ENCODE peak calls at places on chromosomes 1 and 21, in eight cellular contexts. J, G, X, Q, H, Z, S and C are unnamed samples.

GRCh38 chr1:43947890-43948437 is 1.2 kb downstream of the IPO13 start:
- DNase-seq in J (no peak), G (no peak), X (no peak), Q (no peak), H (no peak), Z (no peak), S (no peak), C (no peak)

GRCh38 chr1:154760469-154760933 is 109.6 kb downstream of the KCNN3 start:
- DNase-seq in J (no peak), G (peak; percentile 67), X (peak; percentile 74), Q (peak; percentile 83), H (peak; percentile 91), Z (peak; percentile 80), S (no peak), C (peak; percentile 10)

GRCh38 chr1:32939655-32940371 is 24.8 kb downstream of the RNF19B start:
- DNase-seq in J (no peak), G (no peak), X (no peak), Q (no peak), H (no peak), Z (no peak), S (no peak), C (peak; percentile 93)

GRCh38 chr1:153362187-153362586 is 4.5 kb downstream of the S100A9 start:
- DNase-seq in J (no peak), G (no peak), X (no peak), Q (no peak), H (no peak), Z (no peak), S (no peak), C (no peak)

GRCh38 chr1:171740987-171741871 is 636 bp downstream of the VAMP4 start:
- DNase-seq in J (no peak), G (peak; percentile 11), X (no peak), Q (peak; percentile 58), H (peak; percentile 68), Z (peak; percentile 39), S (peak; percentile 6), C (peak; percentile 50)

GRCh38 chr1:216836316-216836715 is 113.1 kb upstream of the ESRRG start:
- DNase-seq in J (no peak), G (no peak), X (no peak), Q (no peak), H (no peak), Z (no peak), S (no peak), C (no peak)

GRCh38 chr1:242629396-242629795 is 104.9 kb upstream of the PLD5 start:
- DNase-seq in J (no peak), G (no peak), X (no peak), Q (no peak), H (no peak), Z (no peak), S (no peak), C (no peak)

GRCh38 chr1:92480813-92481597 is 5.7 kb downstream of the GFI1 start:
- DNase-seq in J (no peak), G (no peak), X (no peak), Q (no peak), H (no peak), Z (no peak), S (no peak), C (no peak)

GRCh38 chr1:83741348-83741747 is 257.6 kb downstream of the TTLL7 start:
- DNase-seq in J (no peak), G (no peak), X (no peak), Q (no peak), H (no peak), Z (no peak), S (no peak), C (no peak)

GRCh38 chr1:202282017-202282335 is 59.8 kb downstream of the UBE2T start:
- DNase-seq in J (no peak), G (no peak), X (no peak), Q (no peak), H (no peak), Z (no peak), S (no peak), C (no peak)

GRCh38 chr1:41539999-41540398 is 55.5 kb upstream of the EDN2 start:
- DNase-seq in J (no peak), G (no peak), X (no peak), Q (no peak), H (no peak), Z (no peak), S (no peak), C (no peak)

GRCh38 chr1:20978413-20978812 is 191.3 kb upstream of the HP1BP3 start:
- DNase-seq in J (no peak), G (no peak), X (no peak), Q (no peak), H (no peak), Z (no peak), S (no peak), C (peak; percentile 17)

GRCh38 chr1:101438359-101438758 is 201.5 kb downstream of the S1PR1 start:
- DNase-seq in J (no peak), G (no peak), X (no peak), Q (peak; percentile 12), H (peak; percentile 21), Z (peak; percentile 31), S (no peak), C (peak; percentile 21)

GRCh38 chr21:15706686-15707085 is 23.1 kb upstream of the USP25 start:
- DNase-seq in J (no peak), G (no peak), X (no peak), Q (no peak), H (no peak), Z (no peak), S (no peak), C (peak; percentile 99)

GRCh38 chr1:244326757-244327156 is 125.0 kb downstream of the ADSS2 start:
- DNase-seq in J (no peak), G (no peak), X (no peak), Q (no peak), H (no peak), Z (no peak), S (no peak), C (no peak)

GRCh38 chr1:48530727-48531351 is 58.8 kb upstream of the SPATA6 start:
- DNase-seq in J (peak; percentile 37), G (no peak), X (peak; percentile 1), Q (peak; percentile 59), H (peak; percentile 59), Z (peak; percentile 85), S (peak; percentile 28), C (peak; percentile 51)

GRCh38 chr1:22919341-22920025 is 53.2 kb downstream of the LACTBL1 start:
- DNase-seq in J (no peak), G (no peak), X (no peak), Q (no peak), H (no peak), Z (no peak), S (no peak), C (peak; percentile 12)

GRCh38 chr1:111082421-111083192 is 57.3 kb downstream of the DRAM2 start:
- DNase-seq in J (no peak), G (no peak), X (no peak), Q (no peak), H (peak; percentile 5), Z (no peak), S (no peak), C (peak; percentile 69)

GRCh38 chr1:109499661-109500536 is 6.0 kb downstream of the CYB561D1 start:
- DNase-seq in J (no peak), G (peak; percentile 37), X (no peak), Q (peak; percentile 73), H (no peak), Z (peak; percentile 58), S (no peak), C (peak; percentile 43)

GRCh38 chr1:224427346-224427745 is 7.3 kb downstream of the WDR26 start:
- DNase-seq in J (no peak), G (no peak), X (no peak), Q (no peak), H (no peak), Z (no peak), S (no peak), C (peak; percentile 72)

GRCh38 chr1:33515112-33515511 is 42.7 kb downstream of the ZSCAN20 start:
- DNase-seq in J (no peak), G (no peak), X (no peak), Q (no peak), H (no peak), Z (no peak), S (no peak), C (no peak)

GRCh38 chr1:155051342-155051776 is 243 bp downstream of the ADAM15 start:
- DNase-seq in J (no peak), G (no peak), X (no peak), Q (no peak), H (no peak), Z (no peak), S (no peak), C (no peak)

GRCh38 chr1:13730751-13731482 is 30.9 kb downstream of the PRDM2 start:
- DNase-seq in J (no peak), G (peak; percentile 69), X (peak; percentile 32), Q (peak; percentile 93), H (peak; percentile 76), Z (no peak), S (no peak), C (no peak)

GRCh38 chr1:46043491-46044017 is 88.9 kb downstream of the PIK3R3 start:
- DNase-seq in J (no peak), G (no peak), X (no peak), Q (no peak), H (peak; percentile 40), Z (no peak), S (no peak), C (no peak)

GRCh38 chr1:7624791-7625355 is 146.2 kb upstream of the VAMP3 start:
- DNase-seq in J (no peak), G (no peak), X (no peak), Q (no peak), H (no peak), Z (no peak), S (no peak), C (no peak)

GRCh38 chr1:112284796-112285195 is 111.2 kb upstream of the CTTNBP2NL start:
- DNase-seq in J (no peak), G (no peak), X (no peak), Q (no peak), H (no peak), Z (no peak), S (no peak), C (no peak)

GRCh38 chr21:42013901-42014300 is 3.7 kb upstream of the ZBTB21 start:
- DNase-seq in J (no peak), G (no peak), X (no peak), Q (no peak), H (no peak), Z (no peak), S (no peak), C (no peak)

GRCh38 chr1:30340934-30341333 is 382.5 kb downstream of the MATN1 start:
- DNase-seq in J (no peak), G (no peak), X (no peak), Q (no peak), H (no peak), Z (no peak), S (no peak), C (no peak)

GRCh38 chr1:183604048-183604808 is 14.0 kb upstream of the NCF2 start:
- DNase-seq in J (no peak), G (no peak), X (no peak), Q (no peak), H (peak; percentile 61), Z (no peak), S (no peak), C (peak; percentile 67)

GRCh38 chr1:70090875-70091274 is 114.5 kb downstream of the LRRC40 start:
- DNase-seq in J (no peak), G (no peak), X (no peak), Q (no peak), H (no peak), Z (no peak), S (no peak), C (peak; percentile 74)

GRCh38 chr1:107244734-107245495 is 104.1 kb downstream of the NTNG1 start:
- DNase-seq in J (no peak), G (no peak), X (no peak), Q (no peak), H (no peak), Z (no peak), S (no peak), C (no peak)

GRCh38 chr1:99481391-99481996 is 164.4 kb upstream of the PALMD start:
- DNase-seq in J (peak; percentile 57), G (no peak), X (no peak), Q (peak; percentile 58), H (no peak), Z (peak; percentile 49), S (no peak), C (peak; percentile 77)

GRCh38 chr1:191065771-191066170 is 588.1 kb upstream of the BRINP3 start:
- DNase-seq in J (no peak), G (no peak), X (no peak), Q (no peak), H (no peak), Z (no peak), S (no peak), C (no peak)

GRCh38 chr1:229114781-229115417 is 156.0 kb upstream of the RAB4A start:
- DNase-seq in J (no peak), G (no peak), X (no peak), Q (no peak), H (no peak), Z (no peak), S (no peak), C (peak; percentile 5)